ENCODE peak calls at places on chromosome X, in five cellular contexts. G, M, N, B and V are unnamed samples.

GRCh38 chrX:40008841-40009461 is 88.8 kb downstream of the BCOR start:
- DNase-seq in G (no peak), M (peak), N (peak), B (no peak), V (no peak)

GRCh38 chrX:96835660-96836289 is 47.9 kb upstream of the RPA4 start:
- DNase-seq in G (no peak), M (no peak), N (no peak), B (no peak), V (no peak)

GRCh38 chrX:143837444-143837843 is 46.4 kb upstream of the UBE2NL start:
- DNase-seq in G (no peak), M (no peak), N (no peak), B (no peak), V (no peak)

GRCh38 chrX:97633798-97634197 is 750.1 kb downstream of the RPA4 start:
- DNase-seq in G (no peak), M (no peak), N (no peak), B (no peak), V (no peak)

GRCh38 chrX:55161581-55161980 is 58.6 kb upstream of the PAGE5 start:
- DNase-seq in G (no peak), M (peak), N (no peak), B (peak), V (no peak)

GRCh38 chrX:16786791-16787735 is 797 bp downstream of the TXLNG start:
- DNase-seq in G (no peak), M (peak), N (peak), B (peak), V (no peak)

GRCh38 chrX:100609591-100609990 is 24.9 kb downstream of the TNMD start:
- DNase-seq in G (no peak), M (no peak), N (no peak), B (no peak), V (no peak)

GRCh38 chrX:72202792-72203401 is 21.3 kb downstream of the PIN4 start:
- DNase-seq in G (no peak), M (no peak), N (no peak), B (no peak), V (no peak)

GRCh38 chrX:46837543-46838481 is 969 bp downstream of the RP2 start:
- DNase-seq in G (peak), M (no peak), N (peak), B (no peak), V (no peak)

GRCh38 chrX:136204571-136204970 is 46.6 kb downstream of the MAP7D3 start:
- DNase-seq in G (peak), M (peak), N (no peak), B (peak), V (no peak)

GRCh38 chrX:130114141-130114561 is 3.9 kb upstream of the ELF4 start:
- DNase-seq in G (no peak), M (no peak), N (no peak), B (no peak), V (no peak)

GRCh38 chrX:17262123-17262522 is 112.9 kb upstream of the NHS start:
- DNase-seq in G (no peak), M (no peak), N (no peak), B (no peak), V (no peak)

GRCh38 chrX:11049976-11050375 is 61.2 kb upstream of the HCCS start:
- DNase-seq in G (no peak), M (no peak), N (no peak), B (no peak), V (no peak)

GRCh38 chrX:10566726-10567097 is 53.7 kb downstream of the MID1 start:
- DNase-seq in G (no peak), M (no peak), N (no peak), B (no peak), V (no peak)

GRCh38 chrX:64206556-64207162 is 1.2 kb upstream of the AMER1 start:
- DNase-seq in G (no peak), M (peak), N (no peak), B (no peak), V (no peak)

GRCh38 chrX:105821471-105822081 is 763 bp upstream of the NRK start:
- DNase-seq in G (no peak), M (peak), N (peak), B (no peak), V (peak)

GRCh38 chrX:154721155-154721554 is 29.7 kb downstream of the GAB3 start:
- DNase-seq in G (no peak), M (no peak), N (no peak), B (no peak), V (no peak)

GRCh38 chrX:29903365-29903764 is 312.0 kb upstream of the MAGEB2 start:
- DNase-seq in G (no peak), M (peak), N (no peak), B (no peak), V (no peak)
- TF ChIP-seq CTCF in G (peak), M (peak), N (peak), B (no peak), V (peak)

GRCh38 chrX:118226060-118226428 is 109.4 kb upstream of the KLHL13 start:
- DNase-seq in G (peak), M (peak), N (peak), B (no peak), V (no peak)
- TF ChIP-seq CTCF in G (peak), M (peak), N (peak), B (no peak), V (peak)

GRCh38 chrX:124386401-124386800 is 40.0 kb downstream of the SH2D1A start:
- DNase-seq in G (no peak), M (no peak), N (no peak), B (no peak), V (no peak)

GRCh38 chrX:124393659-124394058 is 47.3 kb downstream of the SH2D1A start:
- DNase-seq in G (no peak), M (no peak), N (no peak), B (no peak), V (no peak)

GRCh38 chrX:124392794-124393193 is 46.4 kb downstream of the SH2D1A start:
- DNase-seq in G (no peak), M (no peak), N (no peak), B (no peak), V (no peak)

GRCh38 chrX:124393238-124393637 is 46.9 kb downstream of the SH2D1A start:
- DNase-seq in G (no peak), M (no peak), N (no peak), B (no peak), V (no peak)

GRCh38 chrX:124388562-124388961 is 42.2 kb downstream of the SH2D1A start:
- DNase-seq in G (peak), M (peak), N (peak), B (peak), V (peak)
- TF ChIP-seq CTCF in G (peak), M (peak), N (peak), B (peak), V (peak)

GRCh38 chrX:153401133-153401764 is at the start of gene PNMA6E:
- DNase-seq in G (no peak), M (no peak), N (no peak), B (no peak), V (no peak)

GRCh38 chrX:153398275-153398960 is 2.7 kb downstream of the PNMA6E start:
- DNase-seq in G (no peak), M (no peak), N (no peak), B (no peak), V (no peak)

GRCh38 chrX:153396320-153397195 is 4.6 kb downstream of the PNMA6E start:
- DNase-seq in G (no peak), M (no peak), N (no peak), B (no peak), V (no peak)

GRCh38 chrX:153397256-153397960 is 3.7 kb downstream of the PNMA6E start:
- DNase-seq in G (no peak), M (no peak), N (no peak), B (no peak), V (no peak)

GRCh38 chrX:153400146-153401132 is 711 bp downstream of the PNMA6E start:
- DNase-seq in G (peak), M (peak), N (peak), B (peak), V (peak)
- TF ChIP-seq CTCF in G (peak), M (peak), N (peak), B (peak), V (peak)

DNA sequence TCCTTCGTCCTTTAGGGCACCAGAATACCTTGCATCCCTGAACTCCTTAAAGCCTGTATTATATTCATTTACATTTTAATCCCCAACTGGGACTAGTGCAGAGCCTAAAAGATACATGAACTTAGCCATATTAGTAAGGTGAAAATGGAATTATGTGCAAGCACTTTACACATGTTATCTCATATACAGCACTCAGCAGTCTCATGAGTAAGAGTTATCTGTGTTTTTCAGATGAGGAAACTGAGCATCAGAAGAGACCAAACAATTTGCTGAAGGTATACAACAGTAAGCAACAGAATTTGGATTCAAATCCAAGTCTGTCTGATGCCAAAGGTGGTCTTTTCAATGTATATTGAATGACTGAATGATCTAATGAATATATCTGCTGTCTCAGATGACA is 12.3 kb downstream of the ATP7A start:
- DNase-seq in G (no peak), M (no peak), N (no peak), B (no peak), V (no peak)
- TF ChIP-seq CTCF in G (no peak), M (no peak), N (no peak), B (no peak), V (no peak)

GRCh38 chrX:151752847-151753246 is 18.3 kb downstream of the CNGA2 start:
- DNase-seq in G (no peak), M (no peak), N (no peak), B (no peak), V (no peak)

GRCh38 chrX:151754641-151755215 is 20.2 kb downstream of the CNGA2 start:
- DNase-seq in G (no peak), M (peak), N (no peak), B (no peak), V (no peak)

GRCh38 chrX:151750511-151750910 is 16.0 kb downstream of the CNGA2 start:
- DNase-seq in G (no peak), M (no peak), N (no peak), B (no peak), V (no peak)

GRCh38 chrX:151754042-151754419 is 19.5 kb downstream of the CNGA2 start:
- DNase-seq in G (peak), M (peak), N (no peak), B (no peak), V (no peak)

DNA sequence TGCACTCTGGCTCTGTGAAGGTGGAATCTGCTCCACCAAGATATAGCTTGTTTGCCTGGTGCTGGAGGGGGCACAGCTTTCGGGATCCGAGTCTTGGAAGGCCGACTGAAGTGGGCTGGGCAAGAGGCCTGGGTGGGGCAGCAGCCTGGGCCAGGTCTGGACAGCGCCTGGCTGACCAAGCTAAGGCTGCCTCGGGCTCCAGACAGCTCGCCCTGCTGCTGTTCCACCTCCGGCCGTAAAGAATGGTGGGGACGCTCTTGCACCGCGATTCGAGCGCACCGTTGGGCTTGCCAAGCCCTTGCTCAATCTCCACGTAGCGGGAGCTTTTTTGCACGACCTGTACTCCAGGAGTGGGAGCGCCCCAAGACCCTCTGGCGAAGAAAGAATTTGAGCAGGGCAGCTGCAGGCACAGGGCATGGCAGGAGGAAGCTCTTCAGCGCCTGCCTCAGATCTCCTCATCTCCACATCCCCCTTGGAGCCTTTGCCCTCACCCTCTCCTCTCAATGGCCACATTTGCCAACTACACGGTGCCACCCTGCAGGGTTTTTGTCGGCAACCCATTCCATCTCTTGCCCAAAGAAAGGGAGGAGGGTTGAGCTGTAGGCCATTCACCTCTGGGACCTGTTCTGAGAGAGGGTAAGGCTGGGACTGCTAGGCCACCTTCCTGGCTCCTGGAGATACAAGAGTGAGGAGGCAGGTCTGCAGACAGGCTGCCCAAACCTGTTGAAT is 18.9 kb downstream of the CNGA2 start:
- DNase-seq in G (peak), M (peak), N (peak), B (peak), V (peak)
- TF ChIP-seq CTCF in G (peak), M (peak), N (peak), B (peak), V (peak)

DNA sequence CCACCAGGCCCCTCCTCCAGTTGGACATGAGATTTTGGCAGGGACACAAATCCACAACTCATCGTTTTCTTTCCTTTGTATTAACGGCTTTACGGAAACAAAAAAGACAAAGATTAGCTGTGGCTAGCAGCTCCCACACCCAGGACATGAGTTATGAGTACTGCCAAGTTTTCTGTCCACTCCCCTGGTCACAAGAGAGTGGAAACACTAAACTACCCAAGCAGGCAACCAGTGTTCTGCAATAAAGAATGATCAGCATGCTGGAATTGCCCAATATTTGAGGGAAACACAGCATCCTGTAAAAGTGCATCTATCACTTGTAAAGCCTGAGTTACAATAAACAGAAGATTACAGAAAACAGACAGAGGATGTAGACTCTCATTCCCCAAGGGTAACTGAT is 358.4 kb downstream of the NLGN4X start:
- DNase-seq in G (no peak), M (peak), N (no peak), B (no peak), V (no peak)
- TF ChIP-seq CTCF in G (no peak), M (no peak), N (no peak), B (no peak), V (no peak)